ENCODE peak calls at places on chromosomes 11 and 22, in four cellular contexts. M is Ammon's horn, N is NCI-H2171 treated with DMSO at 0.1 percent for 48 hours, Y is DMS 273 treated with DMSO at 0.1 percent for 48 hours. U is an unnamed sample.

GRCh38 chr22:36267896-36268485 is 15.1 kb downstream of the APOL1 start:
- DNase-seq in M (no peak), N (no peak), Y (no peak), U (no peak)

GRCh38 chr11:10688401-10688800 is 5.2 kb downstream of the IRAG1 start:
- DNase-seq in M (no peak), N (no peak), Y (no peak), U (no peak)

GRCh38 chr22:40107756-40108437 is 69.8 kb upstream of the TNRC6B start:
- DNase-seq in M (no peak), N (no peak), Y (no peak), U (no peak)

GRCh38 chr11:78766997-78767396 is 192.3 kb upstream of the NARS2 start:
- DNase-seq in M (no peak), N (no peak), Y (no peak), U (no peak)

GRCh38 chr11:12388171-12388570 is 10.8 kb downstream of the PARVA start:
- DNase-seq in M (no peak), N (no peak), Y (no peak), U (no peak)

GRCh38 chr11:118615996-118616395 is 8.6 kb downstream of the PHLDB1 start:
- DNase-seq in M (no peak), N (no peak), Y (no peak), U (no peak)

GRCh38 chr11:68684385-68685356 is at the start of gene GAL:
- DNase-seq in M (no peak), N (no peak), Y (no peak), U (no peak)

GRCh38 chr11:65308281-65308891 is 6.3 kb upstream of the CDC42EP2 start:
- DNase-seq in M (no peak), N (no peak), Y (no peak), U (no peak)

GRCh38 chr11:94537051-94537600 is 6.6 kb upstream of the FUT4 start:
- DNase-seq in M (no peak), N (no peak), Y (no peak), U (no peak)

GRCh38 chr11:121311373-121311772 is 18.8 kb downstream of the SC5D start:
- DNase-seq in M (no peak), N (no peak), Y (no peak), U (no peak)

GRCh38 chr11:116427903-116428637 is 344.7 kb downstream of the BUD13 start:
- DNase-seq in M (no peak), N (peak; percentile 22), Y (no peak), U (no peak)

GRCh38 chr11:94196363-94196762 is 67.7 kb downstream of the PANX1 start:
- DNase-seq in M (no peak), N (no peak), Y (no peak), U (no peak)

GRCh38 chr11:119380816-119381185 is 689 bp downstream of the USP2 start:
- DNase-seq in M (no peak), N (no peak), Y (no peak), U (no peak)

GRCh38 chr22:49450521-49450920 is 377.2 kb downstream of the BRD1 start:
- DNase-seq in M (no peak), N (peak; percentile 90), Y (no peak), U (no peak)

GRCh38 chr22:42905217-42905616 is 48.1 kb upstream of the ARFGAP3 start:
- DNase-seq in M (no peak), N (no peak), Y (no peak), U (no peak)

GRCh38 chr11:19905280-19905853 is 192.7 kb downstream of the NAV2 start:
- DNase-seq in M (peak; percentile 54), N (peak; percentile 9), Y (no peak), U (no peak)

GRCh38 chr11:112877561-112877960 is 83.7 kb upstream of the NCAM1 start:
- DNase-seq in M (no peak), N (no peak), Y (no peak), U (no peak)

GRCh38 chr11:17608830-17609229 is 61.8 kb downstream of the OTOG start:
- DNase-seq in M (no peak), N (no peak), Y (no peak), U (no peak)